ENCODE peak calls at places on chromosomes 12 and 14, in six cellular contexts. Q is iPS DF 19.7; Z is activated CD8-positive, alpha-beta memory T cell treated with anti-CD3 and anti-CD28 coated beads, Interleukin-2, amount 50 U/mL, for 48 hours; L is Daoy; H is GM12892; V is activated CD4-positive, CD25-positive, alpha-beta regulatory T cell. J is an unnamed sample.

GRCh38 chr12:122062832-122063690 is 15.5 kb upstream of the MLXIP start:
- DNase-seq in Q (no peak), Z (no peak), H (no peak), L (peak), V (no peak), J (peak)

GRCh38 chr12:76237086-76237701 is 111.0 kb downstream of the BBS10 start:
- DNase-seq in Z (no peak), V (no peak), L (no peak), H (no peak), Q (no peak), J (no peak)

GRCh38 chr14:29928342-29928640 is 644 bp upstream of the PRKD1 start:
- DNase-seq in V (no peak), Q (no peak), L (no peak), Z (no peak), H (peak), J (peak)

GRCh38 chr12:20798561-20798960 is 11.9 kb upstream of the SLCO1B3 start:
- DNase-seq in H (no peak), L (no peak), Z (no peak), Q (no peak), V (no peak), J (peak)

GRCh38 chr12:110848524-110848923 is 1.7 kb downstream of the CCDC63 start:
- DNase-seq in V (no peak), L (no peak), Z (no peak), H (no peak), Q (no peak), J (no peak)

GRCh38 chr12:113241191-113242017 is 20.1 kb downstream of the TPCN1 start:
- DNase-seq in V (no peak), H (no peak), L (peak), Z (no peak), Q (no peak), J (peak)

GRCh38 chr12:32435921-32436710 is 36.8 kb downstream of the FGD4 start:
- DNase-seq in Q (no peak), H (no peak), L (no peak), V (no peak), Z (no peak), J (no peak)

GRCh38 chr12:30694971-30695326 is 720 bp downstream of the IPO8 start:
- DNase-seq in H (peak), V (no peak), Z (peak), Q (no peak), L (peak), J (peak)

GRCh38 chr12:86698581-86698980 is 442.4 kb upstream of the MGAT4C start:
- DNase-seq in H (no peak), Q (no peak), Z (no peak), V (no peak), L (no peak), J (peak)

GRCh38 chr12:60209521-60209920 is 613.7 kb downstream of the SLC16A7 start:
- DNase-seq in Z (no peak), L (no peak), H (no peak), V (no peak), Q (no peak), J (no peak)

GRCh38 chr12:52819731-52820510 is 6.0 kb upstream of the KRT4 start:
- DNase-seq in L (no peak), H (no peak), Z (no peak), Q (no peak), V (no peak), J (no peak)

GRCh38 chr14:106308839-106309389 is 782.5 kb downstream of the TMEM121 start:
- DNase-seq in H (peak), L (peak), V (peak), Z (peak), Q (peak), J (peak)

GRCh38 chr12:122888232-122888752 is 7.6 kb downstream of the VPS37B start:
- DNase-seq in Q (no peak), L (peak), H (no peak), Z (no peak), V (peak), J (peak)

GRCh38 chr14:70281938-70282337 is 77.5 kb downstream of the COX16 start:
- DNase-seq in Q (no peak), V (no peak), L (peak), H (no peak), Z (no peak), J (no peak)

GRCh38 chr12:124438415-124439056 is 128.9 kb downstream of the NCOR2 start:
- DNase-seq in V (no peak), Z (no peak), H (no peak), L (no peak), Q (no peak), J (no peak)

GRCh38 chr14:77583657-77584056 is 32.8 kb downstream of the SPTLC2 start:
- DNase-seq in V (no peak), Q (no peak), H (no peak), Z (no peak), L (no peak), J (no peak)

J was measured in GM23248.